ENCODE peak calls at places on chromosome 19, in four cellular contexts. K is H1, Z is heart right ventricle, R is fibroblast of lung. Y is an unnamed sample.

GRCh38 chr19:53092723-53093122 is 10.5 kb downstream of the ZNF160 start:
- DNase-seq in K (no peak), R (no peak), Z (no peak), Y (no peak)

GRCh38 chr19:32789429-32789828 is 69.9 kb downstream of the TDRD12 start:
- DNase-seq in K (no peak), R (no peak), Z (no peak), Y (no peak)

GRCh38 chr19:48928164-48929005 is 5.1 kb upstream of the DHDH start:
- DNase-seq in K (no peak), Z (no peak), R (peak; percentile 84), Y (no peak)

GRCh38 chr19:53503126-53503525 is 34.8 kb upstream of the ZNF331 start:
- DNase-seq in K (no peak), R (no peak), Z (no peak), Y (no peak)

GRCh38 chr19:15378529-15379082 is 981 bp downstream of the AKAP8 start:
- DNase-seq in K (no peak), R (peak; percentile 52), Z (no peak), Y (no peak)

GRCh38 chr19:41619018-41619571 is 7.8 kb downstream of the CEACAM4 start:
- DNase-seq in R (no peak), K (no peak), Z (no peak), Y (no peak)

GRCh38 chr19:408441-409005 is 424 bp downstream of the C2CD4C start:
- DNase-seq in K (peak; percentile 54), Z (no peak), R (no peak), Y (no peak)

GRCh38 chr19:52946322-52947310 is 16.1 kb downstream of the ZNF816 start:
- DNase-seq in Z (peak; percentile 18), K (peak; percentile 96), R (no peak), Y (no peak)

GRCh38 chr19:47573076-47574026 is at the start of gene ZNF541:
- DNase-seq in R (peak; percentile 42), K (no peak), Z (peak; percentile 72), Y (no peak)

GRCh38 chr19:48624067-48624594 is 4.8 kb downstream of the SPHK2 start:
- DNase-seq in Z (peak; percentile 99), K (peak; percentile 95), R (peak; percentile 97), Y (no peak)

GRCh38 chr19:41718761-41719160 is 10.3 kb downstream of the CEACAM5 start:
- DNase-seq in K (no peak), R (no peak), Z (no peak), Y (no peak)

GRCh38 chr19:49408816-49409440 is 14.3 kb downstream of the PTH2 start:
- DNase-seq in K (no peak), R (no peak), Z (no peak), Y (no peak)

GRCh38 chr19:38079926-38080380 is 144.1 kb downstream of the DPF1 start:
- DNase-seq in R (peak; percentile 75), Z (no peak), K (no peak), Y (no peak)

GRCh38 chr19:47275866-47276461 is 1.3 kb downstream of the INAFM1 start:
- DNase-seq in Z (peak; percentile 63), K (no peak), R (peak; percentile 42), Y (no peak)

GRCh38 chr19:18464646-18465045 is 26.7 kb upstream of the ISYNA1 start:
- DNase-seq in K (no peak), Z (peak; percentile 76), R (peak; percentile 98), Y (no peak)

GRCh38 chr19:45528744-45529453 is 21.6 kb downstream of the VASP start:
- DNase-seq in Z (no peak), K (peak; percentile 88), R (peak; percentile 27), Y (no peak)

GRCh38 chr19:46497773-46498172 is 2.1 kb upstream of the PNMA8B start:
- DNase-seq in R (no peak), Z (no peak), K (no peak), Y (no peak)

GRCh38 chr19:3178973-3179738 is 587 bp downstream of the S1PR4 start:
- DNase-seq in R (no peak), Z (no peak), K (no peak), Y (no peak)

GRCh38 chr19:57747472-57747807 is 825 bp downstream of the ZNF776 start:
- DNase-seq in K (no peak), Z (no peak), R (no peak), Y (no peak)

GRCh38 chr19:51341976-51342580 is at the start of gene VSIG10L:
- DNase-seq in Z (no peak), R (no peak), K (no peak), Y (no peak)

GRCh38 chr19:15871570-15871969 is 26.3 kb downstream of the CYP4F2 start:
- DNase-seq in Z (no peak), K (no peak), R (no peak), Y (no peak)

GRCh38 chr19:42606660-42607351 is 12.1 kb upstream of the CEACAM8 start:
- DNase-seq in K (peak; percentile 88), R (peak; percentile 5), Z (peak; percentile 40), Y (no peak)

GRCh38 chr19:41821003-41821735 is 23.3 kb downstream of the LYPD4 start:
- DNase-seq in R (peak; percentile 15), K (peak; percentile 50), Z (no peak), Y (no peak)

GRCh38 chr19:28482221-28482620 is 730.7 kb downstream of the UQCRFS1 start:
- DNase-seq in Z (no peak), K (peak; percentile 57), R (no peak), Y (no peak)

GRCh38 chr19:48539503-48540096 is 12.4 kb upstream of the SULT2B1 start:
- DNase-seq in Z (no peak), R (peak; percentile 53), K (no peak), Y (no peak)

GRCh38 chr19:50427997-50428425 is 4.7 kb upstream of the MYBPC2 start:
- DNase-seq in K (peak; percentile 84), R (peak; percentile 82), Z (peak; percentile 85), Y (no peak)

DNA sequence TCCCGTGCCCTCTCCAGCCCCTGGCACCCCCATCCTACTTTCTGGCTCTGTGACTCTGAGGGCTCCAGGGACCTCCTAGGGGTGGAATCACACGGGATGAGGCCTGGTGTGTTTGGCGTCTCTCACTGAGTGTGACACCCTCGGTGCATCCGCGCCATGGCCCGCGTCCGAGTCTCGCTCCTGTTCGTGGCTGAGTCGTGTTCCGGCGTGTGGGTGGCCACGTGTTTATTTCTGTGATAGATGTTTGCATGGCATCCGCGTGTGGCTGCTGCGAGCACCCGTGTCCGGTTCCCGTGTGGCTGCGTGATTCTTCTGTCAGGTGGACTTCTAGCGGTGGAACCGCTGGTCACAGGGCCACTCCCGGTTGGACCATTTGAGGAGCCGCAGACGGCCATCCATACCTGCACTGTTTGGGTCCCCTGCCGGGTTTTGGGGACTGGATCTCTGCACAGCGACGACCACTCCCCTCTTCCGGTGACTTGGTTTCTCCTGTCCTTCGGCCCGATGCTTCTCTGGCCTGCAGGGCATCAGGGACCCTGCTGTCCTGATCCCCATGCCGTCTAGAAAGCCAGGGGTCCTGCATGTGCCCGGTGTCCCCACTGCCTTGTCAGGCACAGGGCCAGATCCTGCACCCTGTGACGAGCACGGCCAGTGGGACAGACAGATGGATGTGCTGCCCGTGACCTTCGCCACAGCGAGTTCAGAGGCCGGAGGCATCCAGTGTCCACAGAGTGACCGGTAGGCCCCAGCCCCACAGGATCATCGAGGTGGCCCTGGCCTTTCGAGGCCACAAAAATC is 8.5 kb downstream of the CSNK1G2 start:
- DNase-seq in Z (no peak), R (no peak), K (no peak), Y (no peak)
- H3K27ac ChIP-seq in Z (no peak overlapping the region), R (no peak overlapping the region), K (no peak overlapping the region), Y (no peak overlapping the region)

DNA sequence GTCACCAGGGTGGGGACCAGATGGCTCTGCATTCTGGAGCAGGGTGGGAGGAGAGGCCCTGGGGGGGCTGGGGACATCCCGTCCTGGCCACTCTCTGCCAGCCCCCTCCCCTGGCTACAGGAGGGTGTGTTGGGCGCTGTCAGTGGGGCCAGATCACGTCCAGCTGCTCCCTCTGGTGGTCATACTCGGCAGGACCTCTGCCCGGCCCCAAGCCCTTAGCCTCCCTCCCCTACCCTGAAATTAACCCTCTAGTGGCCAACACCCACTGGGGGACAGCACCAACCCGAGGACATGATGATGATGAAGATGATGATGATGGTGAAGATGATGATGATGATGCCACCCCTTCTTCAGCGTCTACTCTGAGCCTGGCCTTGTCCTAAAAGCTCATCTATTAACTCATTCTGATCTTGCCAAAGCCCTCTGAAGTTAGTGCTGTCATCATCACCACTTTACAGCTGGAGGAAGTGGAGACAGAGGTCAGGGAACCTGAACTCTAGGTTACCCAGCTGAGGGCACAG is 590 bp upstream of the LGI4 start:
- DNase-seq in K (peak; percentile 96), R (peak; percentile 65), Z (peak; percentile 85), Y (no peak)
- H3K4me3 ChIP-seq in K (no peak overlapping the region), R (no peak overlapping the region), Z (peak overlapping the region; percentile 19), Y (peak overlapping the region; percentile 52)

DNA sequence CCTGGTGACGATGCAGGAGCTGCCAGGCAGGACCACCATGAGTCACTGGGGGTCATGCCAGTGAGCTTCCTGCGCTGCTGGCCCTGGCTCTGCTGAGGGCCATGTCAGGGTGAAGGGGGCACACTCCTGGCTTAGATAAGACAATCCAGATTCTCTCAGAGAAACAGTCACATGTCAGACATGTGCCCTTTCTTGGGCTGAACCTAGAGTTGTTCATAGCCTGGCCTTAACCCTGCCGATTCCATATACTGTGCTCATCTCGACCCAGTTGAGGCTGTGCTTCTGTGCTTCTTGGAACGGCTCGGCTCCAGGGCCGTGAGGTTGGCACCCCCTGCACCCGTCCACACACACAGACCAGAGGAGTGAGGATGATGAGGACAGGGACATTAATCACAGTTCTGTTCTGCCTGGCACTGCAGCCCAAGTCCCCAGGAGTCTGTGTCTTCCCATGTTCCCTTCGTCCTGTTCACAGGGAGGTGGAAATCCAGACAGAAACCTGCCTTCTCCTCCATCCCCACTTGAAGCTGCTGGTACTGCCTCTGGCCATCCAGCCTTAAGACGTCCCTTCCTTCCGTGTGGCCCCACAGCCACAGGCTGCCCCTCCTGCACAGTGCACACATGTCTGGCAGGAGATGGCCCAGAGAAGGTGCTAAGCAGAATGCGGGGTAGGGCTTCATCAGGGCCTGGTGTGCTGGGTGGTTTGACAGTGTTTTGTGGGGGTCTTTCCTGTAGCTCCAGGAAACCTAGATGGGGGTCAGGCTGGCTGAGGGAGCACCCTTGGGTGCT is 50.0 kb downstream of the LYL1 start:
- DNase-seq in K (no peak), R (no peak), Z (no peak), Y (no peak)
- H3K27ac ChIP-seq in K (no peak overlapping the region), R (peak overlapping the region; percentile 95), Z (peak overlapping the region; percentile 95), Y (peak overlapping the region; percentile 96)

DNA sequence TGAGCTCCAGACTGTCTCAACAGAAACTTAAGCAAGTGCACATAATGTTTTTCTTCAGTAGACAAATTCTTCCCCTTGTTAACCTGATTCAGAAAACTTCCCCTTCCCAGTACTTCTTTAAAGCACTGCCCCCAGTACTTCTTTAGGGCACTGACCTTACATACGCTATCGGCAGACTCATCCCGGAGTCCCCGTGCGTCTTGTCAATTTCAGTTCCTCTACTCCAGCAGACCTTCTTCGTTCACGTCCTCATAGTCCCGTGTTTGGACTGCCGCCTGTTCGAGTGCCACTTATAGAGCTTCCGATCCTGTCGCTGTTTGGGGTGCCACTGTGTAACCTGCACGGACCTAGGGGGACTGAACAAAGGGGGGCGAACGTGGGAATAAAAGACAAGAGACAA is 29.0 kb downstream of the ZNF627 start:
- DNase-seq in R (no peak), K (no peak), Z (no peak), Y (no peak)
- H3K4me3 ChIP-seq in R (no peak overlapping the region), K (no peak overlapping the region), Z (no peak overlapping the region), Y (no peak overlapping the region)